ENCODE peak calls at places on chromosomes 6 and 20, in four cellular contexts. T is PC-9; Y is OCI-LY7; R is effector memory CD4-positive, alpha-beta T cell. D is an unnamed sample.

GRCh38 chr6:30061766-30062458 is 847 bp downstream of the POLR1H start:
- DNase-seq in T (no peak), R (peak), Y (peak), D (no peak)

GRCh38 chr6:137830562-137830961 is 36.5 kb upstream of the TNFAIP3 start:
- DNase-seq in Y (no peak), T (no peak), R (no peak), D (no peak)

GRCh38 chr6:129662406-129662766 is 47.6 kb downstream of the ARHGAP18 start:
- DNase-seq in T (no peak), Y (no peak), R (no peak), D (no peak)

GRCh38 chr20:14764511-14765369 is 427.3 kb upstream of the FLRT3 start:
- DNase-seq in T (peak), Y (no peak), R (no peak), D (no peak)

GRCh38 chr6:65760285-65760684 is 53.3 kb upstream of the EYS start:
- DNase-seq in Y (no peak), T (no peak), R (no peak), D (no peak)

GRCh38 chr6:47135772-47136171 is 93.6 kb upstream of the ADGRF1 start:
- DNase-seq in T (peak), R (no peak), Y (no peak), D (no peak)

GRCh38 chr6:164069352-164070022 is 655.0 kb downstream of the QKI start:
- DNase-seq in Y (no peak), R (no peak), T (no peak), D (no peak)

GRCh38 chr6:35088281-35089215 is 52.6 kb downstream of the TCP11 start:
- DNase-seq in T (no peak), R (no peak), Y (no peak), D (no peak)

GRCh38 chr20:44182135-44182765 is 4.7 kb downstream of the JPH2 start:
- DNase-seq in T (peak), Y (no peak), R (no peak), D (no peak)